ENCODE peak calls at places on chromosomes 7 and 10, in seven cellular contexts. N is BJ, X is T-helper 22 cell, D is H9, H is HT-29, G is left lung, B is hepatocyte. Q is an unnamed sample.
A peak's percentile ranks its signal among the peaks of the same experiment; 100 is the strongest.

GRCh38 chr10:84789050-84789449 is 460.7 kb downstream of the CCSER2 start:
- DNase-seq in G (no peak), B (no peak), H (no peak), X (no peak), N (no peak), D (no peak), Q (no peak)

GRCh38 chr10:43234471-43235041 is 32.3 kb downstream of the RASGEF1A start:
- DNase-seq in X (no peak), D (peak; percentile 14), N (no peak), G (peak; percentile 58), H (no peak), B (no peak), Q (no peak)

GRCh38 chr10:13715091-13715490 is 128.3 kb downstream of the PRPF18 start:
- DNase-seq in B (no peak), N (no peak), H (no peak), G (no peak), D (no peak), X (no peak), Q (no peak)

GRCh38 chr10:77707570-77707969 is 70.0 kb upstream of the KCNMA1 start:
- DNase-seq in N (no peak), X (no peak), B (no peak), D (no peak), H (no peak), G (no peak), Q (no peak)

GRCh38 chr10:100896876-100897461 is 15.8 kb upstream of the SLF2 start:
- DNase-seq in N (no peak), B (no peak), X (no peak), G (no peak), H (peak; percentile 47), D (no peak), Q (no peak)

GRCh38 chr10:55370021-55370420 is 569.0 kb upstream of the PCDH15 start:
- DNase-seq in G (no peak), D (no peak), X (no peak), N (peak; percentile 96), H (no peak), B (peak; percentile 9), Q (no peak)

GRCh38 chr7:137886266-137886665 is 39.5 kb upstream of the DGKI start:
- DNase-seq in H (no peak), B (no peak), G (no peak), N (no peak), X (no peak), D (no peak), Q (peak; percentile 16)

GRCh38 chr10:119333146-119333792 is 125.9 kb downstream of the GRK5 start:
- DNase-seq in G (no peak), H (no peak), B (no peak), D (no peak), N (no peak), X (no peak), Q (no peak)

GRCh38 chr10:30227481-30227880 is 121.6 kb downstream of the MTPAP start:
- DNase-seq in D (no peak), X (no peak), B (no peak), H (no peak), G (no peak), N (no peak), Q (no peak)

GRCh38 chr10:131802156-131802915 is 98.5 kb upstream of the PPP2R2D start:
- DNase-seq in N (no peak), X (no peak), D (no peak), H (no peak), B (no peak), G (no peak), Q (no peak)

GRCh38 chr10:59176241-59177030 is at the start of gene PHYHIPL:
- DNase-seq in H (no peak), G (peak; percentile 62), N (no peak), X (no peak), D (peak; percentile 58), B (peak; percentile 69), Q (peak; percentile 68)

GRCh38 chr10:15229268-15229667 is 60.8 kb upstream of the NMT2 start:
- DNase-seq in H (no peak), G (no peak), B (no peak), X (no peak), D (no peak), N (no peak), Q (no peak)

GRCh38 chr10:116183733-116184447 is 89.1 kb downstream of the GFRA1 start:
- DNase-seq in G (no peak), B (peak; percentile 45), X (no peak), H (peak; percentile 1), D (peak; percentile 49), N (no peak), Q (peak; percentile 21)

GRCh38 chr7:5425507-5426225 is 2.0 kb upstream of the TNRC18 start:
- DNase-seq in B (peak; percentile 88), D (peak; percentile 75), G (peak; percentile 84), H (peak; percentile 92), X (no peak), N (no peak), Q (peak; percentile 95)

GRCh38 chr7:135147341-135147898 is 452 bp upstream of the TMEM140 start:
- DNase-seq in G (no peak), N (no peak), B (peak; percentile 29), X (no peak), H (no peak), D (no peak), Q (no peak)

GRCh38 chr7:34067406-34067805 is 162.1 kb downstream of the BMPER start:
- DNase-seq in H (no peak), D (no peak), X (no peak), G (no peak), N (no peak), B (no peak), Q (peak; percentile 45)

GRCh38 chr7:38660427-38661099 is 29.4 kb upstream of the AMPH start:
- DNase-seq in N (no peak), H (peak; percentile 35), G (no peak), X (no peak), B (peak; percentile 37), D (peak; percentile 68), Q (peak; percentile 84)

GRCh38 chr7:30979027-30979426 is 15.3 kb downstream of the GHRHR start:
- DNase-seq in N (no peak), G (no peak), B (no peak), X (no peak), H (no peak), D (peak; percentile 20), Q (no peak)

GRCh38 chr7:23222439-23223045 is 24.0 kb upstream of the GPNMB start:
- DNase-seq in N (no peak), H (no peak), B (no peak), G (no peak), D (no peak), X (no peak), Q (no peak)

GRCh38 chr7:93551063-93551895 is 23.2 kb downstream of the CALCR start:
- DNase-seq in H (peak; percentile 63), N (no peak), X (no peak), D (no peak), B (peak; percentile 72), G (no peak), Q (peak; percentile 92)

GRCh38 chr7:28729685-28730084 is 228.4 kb downstream of the TRIL start:
- DNase-seq in D (no peak), H (no peak), N (no peak), G (no peak), B (no peak), X (no peak), Q (no peak)

GRCh38 chr7:26675143-26675887 is 189.1 kb downstream of the SKAP2 start:
- DNase-seq in D (no peak), X (no peak), B (no peak), G (no peak), N (no peak), H (no peak), Q (no peak)

GRCh38 chr7:831596-832291 is 532 bp upstream of the SUN1 start:
- DNase-seq in G (no peak), H (peak; percentile 89), D (no peak), X (no peak), B (peak; percentile 77), N (peak; percentile 85), Q (no peak)

GRCh38 chr7:153604-154003 is 38.8 kb upstream of the FAM20C start:
- DNase-seq in H (no peak), B (no peak), G (no peak), X (no peak), N (no peak), D (no peak), Q (no peak)

GRCh38 chr7:96670338-96671289 is 39.0 kb downstream of the SEM1 start:
- DNase-seq in X (no peak), D (no peak), N (no peak), G (no peak), B (no peak), H (no peak), Q (no peak)

GRCh38 chr7:2613926-2614613 is 17.7 kb upstream of the TTYH3 start:
- DNase-seq in X (no peak), N (no peak), B (no peak), H (no peak), D (no peak), G (no peak), Q (no peak)

GRCh38 chr10:71711052-71711623 is 8.4 kb downstream of the C10orf105 start:
- DNase-seq in X (no peak), H (no peak), B (no peak), D (no peak), G (no peak), N (no peak), Q (no peak)

GRCh38 chr7:32427769-32428291 is 62.4 kb downstream of the LSM5 start:
- DNase-seq in X (no peak), B (peak; percentile 93), G (peak; percentile 87), H (peak; percentile 7), D (peak; percentile 93), N (peak; percentile 2), Q (peak; percentile 99)

GRCh38 chr10:60816624-60817023 is 38.3 kb downstream of the CDK1 start:
- DNase-seq in G (no peak), X (no peak), H (peak; percentile 78), N (peak; percentile 71), B (peak; percentile 92), D (no peak), Q (peak; percentile 89)

GRCh38 chr7:104779888-104780287 is 234.1 kb upstream of the KMT2E start:
- DNase-seq in H (no peak), X (no peak), N (no peak), G (no peak), D (no peak), B (no peak), Q (no peak)

GRCh38 chr7:47357863-47358262 is 224.0 kb downstream of the TNS3 start:
- DNase-seq in D (no peak), N (no peak), X (no peak), H (no peak), G (no peak), B (no peak), Q (no peak)

GRCh38 chr7:2450198-2451107 is 25.7 kb downstream of the GRIFIN start:
- DNase-seq in N (no peak), X (no peak), D (no peak), B (no peak), G (no peak), H (no peak), Q (no peak)

Q was measured in GM23338.